ENCODE peak calls at places on chromosomes 3 and 15, in five cellular contexts. E is SK-N-SH, H is K562, K is HepG2, X is GM12878. Q is an unnamed sample.
A peak's percentile ranks its signal among the peaks of the same experiment; 100 is the strongest.

GRCh38 chr3:48411606-48412374 is 18.1 kb downstream of the PLXNB1 start:
- DNase-seq in E (peak; percentile 17), H (no peak), K (no peak), X (no peak), Q (no peak)

GRCh38 chr3:12040902-12041301 is 36.7 kb downstream of the SYN2 start:
- DNase-seq in E (no peak), H (no peak), K (no peak), X (no peak), Q (no peak)

GRCh38 chr3:29718661-29719065 is 437.8 kb downstream of the RBMS3 start:
- DNase-seq in E (no peak), H (no peak), K (no peak), X (no peak), Q (no peak)

GRCh38 chr15:89299896-89300295 is 34.7 kb downstream of the POLG start:
- DNase-seq in E (no peak), H (no peak), K (no peak), X (no peak), Q (no peak)

GRCh38 chr3:191030491-191030890 is 168.0 kb upstream of the GMNC start:
- DNase-seq in E (no peak), H (no peak), K (no peak), X (no peak), Q (no peak)

GRCh38 chr3:162978136-162978535 is 1481.5 kb downstream of the OTOL1 start:
- DNase-seq in E (no peak), H (no peak), K (no peak), X (no peak), Q (no peak)

GRCh38 chr3:123351396-123351945 is 97.4 kb downstream of the ADCY5 start:
- DNase-seq in E (no peak), H (no peak), K (no peak), X (no peak), Q (no peak)

GRCh38 chr3:55488398-55489055 is 1.4 kb upstream of the WNT5A start:
- DNase-seq in E (peak; percentile 79), H (no peak), K (no peak), X (peak; percentile 26), Q (peak; percentile 56)

GRCh38 chr3:188400494-188401243 is 246.7 kb downstream of the LPP start:
- DNase-seq in E (no peak), H (no peak), K (no peak), X (peak; percentile 68), Q (no peak)

GRCh38 chr3:100096866-100097265 is 17.4 kb downstream of the FILIP1L start:
- DNase-seq in E (no peak), H (no peak), K (no peak), X (no peak), Q (no peak)

GRCh38 chr3:123590685-123591450 is 6.0 kb upstream of the HACD2 start:
- DNase-seq in E (no peak), H (no peak), K (no peak), X (no peak), Q (no peak)

GRCh38 chr3:143897558-143898305 is 49.5 kb upstream of the SLC9A9 start:
- DNase-seq in E (no peak), H (no peak), K (no peak), X (no peak), Q (no peak)

GRCh38 chr3:196694202-196694638 is 17.8 kb downstream of the CEP19 start:
- DNase-seq in E (peak; percentile 51), H (no peak), K (no peak), X (no peak), Q (no peak)

GRCh38 chr3:158105124-158105709 is 1.0 kb downstream of the SHOX2 start:
- DNase-seq in E (peak; percentile 84), H (peak; percentile 53), K (no peak), X (no peak), Q (peak; percentile 33)

GRCh38 chr15:70378126-70379031 is 280.7 kb upstream of the TLE3 start:
- DNase-seq in E (no peak), H (no peak), K (no peak), X (no peak), Q (no peak)

GRCh38 chr3:29711255-29711771 is 430.4 kb downstream of the RBMS3 start:
- DNase-seq in E (no peak), H (no peak), K (no peak), X (no peak), Q (no peak)

GRCh38 chr3:179264456-179264855 is 13.5 kb upstream of the KCNMB3 start:
- DNase-seq in E (no peak), H (peak; percentile 40), K (no peak), X (no peak), Q (no peak)

DNA sequence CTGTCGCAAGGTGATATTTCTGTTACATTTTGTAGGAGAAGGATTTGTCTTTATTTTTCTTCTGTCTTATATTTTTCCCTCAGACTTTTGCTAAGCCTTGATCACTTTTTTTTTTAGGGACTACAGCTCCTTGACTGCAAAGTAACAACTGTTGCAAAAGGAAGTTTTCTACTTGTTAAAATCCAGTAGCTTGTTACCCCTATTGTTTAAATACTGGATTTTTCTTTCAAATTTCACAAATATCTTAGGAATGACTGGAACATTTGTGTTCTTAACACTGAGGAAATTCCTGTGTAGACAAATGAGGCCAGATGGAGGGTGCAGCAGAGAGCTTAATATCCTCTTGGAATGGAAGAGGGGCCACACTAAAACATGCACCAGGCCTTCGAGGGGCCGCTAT is 3.2 kb upstream of the PGPEP1L start:
- DNase-seq in E (no peak), H (no peak), K (no peak), X (no peak), Q (no peak)
- TF ChIP-seq FOXM1 in E (no peak), H (no peak), K (no peak), X (no peak), Q (no peak)

DNA sequence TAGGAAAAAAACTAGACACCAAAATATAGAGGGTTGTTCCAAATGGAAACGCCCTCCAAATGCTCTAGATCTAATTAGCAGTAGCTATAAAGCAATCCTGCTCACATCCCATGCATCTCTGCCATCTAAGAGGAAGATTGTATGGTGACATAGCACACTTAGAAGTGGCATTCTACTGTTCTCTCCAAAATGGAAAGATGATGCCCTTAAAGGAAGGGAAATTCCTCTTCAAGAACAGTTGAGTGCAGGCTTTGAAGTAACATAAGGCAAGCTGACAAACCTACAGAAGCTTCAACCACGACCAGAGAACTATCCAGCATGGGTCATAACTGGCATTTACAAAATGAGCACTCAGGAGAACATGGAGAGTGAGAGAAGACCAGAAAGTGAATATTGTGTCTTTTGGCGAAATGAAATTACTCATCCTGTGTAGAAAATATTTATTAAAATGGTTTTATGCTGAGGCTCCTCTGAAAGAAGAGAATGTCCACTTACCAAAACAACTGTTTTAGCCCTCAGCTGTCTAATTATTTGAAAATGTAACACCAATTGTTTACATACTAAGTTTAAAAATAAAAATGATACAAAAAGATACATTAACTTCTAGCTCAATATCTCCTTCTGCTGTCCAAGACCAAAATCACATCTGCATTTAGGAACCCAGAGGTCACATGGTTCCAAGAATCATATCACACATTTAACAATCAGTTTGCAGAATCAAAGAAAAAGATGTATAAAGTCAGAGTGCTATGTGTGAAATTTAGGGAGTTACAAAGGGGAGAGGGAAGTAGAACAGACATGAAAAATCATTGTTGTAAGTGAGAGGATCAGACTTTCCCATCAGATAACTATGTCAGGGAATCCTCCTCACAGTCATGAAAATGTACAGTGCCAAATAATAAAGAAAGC is 216.9 kb downstream of the ATP8B4 start:
- DNase-seq in E (no peak), H (no peak), K (no peak), X (no peak), Q (no peak)
- TF ChIP-seq FOXM1 in E (no peak), H (no peak), K (no peak), X (no peak), Q (no peak)

DNA sequence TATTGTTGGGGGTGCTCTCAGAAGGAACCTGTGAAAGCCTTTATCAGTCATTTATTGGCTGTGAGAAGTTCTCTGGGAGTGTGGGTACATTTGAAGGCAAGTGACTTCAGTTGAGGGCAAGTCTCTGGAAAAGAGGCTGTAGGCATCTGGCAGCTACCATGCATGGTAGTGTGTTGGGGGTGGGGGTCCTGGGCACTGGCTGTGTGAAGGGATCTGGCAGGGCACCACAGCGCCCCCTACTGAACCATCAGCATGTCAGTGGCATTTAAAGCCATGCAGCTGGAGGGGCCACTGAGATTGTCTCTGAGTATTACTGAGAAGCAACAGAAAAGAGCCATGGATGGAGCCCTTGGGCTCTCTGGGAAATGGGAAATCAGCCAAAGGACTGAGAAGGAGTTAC is 30.6 kb downstream of the CRTAP start:
- DNase-seq in E (no peak), H (peak; percentile 77), K (peak; percentile 10), X (no peak), Q (peak; percentile 71)
- TF ChIP-seq FOXM1 in E (no peak), H (no peak), K (no peak), X (no peak), Q (no peak)

GRCh38 chr3:174191380-174191779 is 667.8 kb upstream of the NAALADL2 start:
- DNase-seq in E (no peak), H (no peak), K (no peak), X (peak; percentile 12), Q (no peak)
- TF ChIP-seq FOXM1 in E (no peak), H (no peak), K (no peak), X (no peak), Q (no peak)

DNA sequence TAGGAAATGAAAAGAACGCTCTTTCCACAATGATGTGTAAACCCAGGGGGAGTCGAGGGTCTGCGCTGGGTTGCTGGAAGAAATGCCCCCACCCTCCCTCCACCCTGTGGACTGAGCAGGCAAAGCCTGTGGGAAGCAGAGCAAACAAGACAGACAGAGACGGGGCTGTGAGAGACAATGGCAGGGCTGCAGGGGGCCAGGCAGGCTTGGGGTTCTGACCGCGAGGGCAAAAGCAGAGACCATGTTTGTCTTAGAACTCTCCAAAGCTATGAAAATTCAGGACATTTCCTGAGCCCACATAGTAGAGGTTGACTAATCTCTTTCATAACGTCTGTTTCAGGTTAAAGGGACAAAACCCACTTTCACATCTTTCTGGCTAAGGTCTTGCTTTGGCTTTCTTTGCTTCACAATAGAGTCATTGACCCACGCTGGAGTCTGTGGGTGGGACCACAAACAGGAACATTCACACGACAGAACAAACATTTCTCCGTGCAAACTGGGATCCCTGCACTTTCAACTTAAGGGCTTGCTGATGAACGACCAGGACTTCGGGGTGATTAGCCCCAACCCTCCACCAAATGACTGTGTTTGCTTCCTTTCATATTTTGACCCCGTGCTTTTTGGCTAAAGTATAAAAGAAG is 156.0 kb upstream of the TPM1 start:
- DNase-seq in E (no peak), H (no peak), K (peak; percentile 97), X (no peak), Q (no peak)
- TF ChIP-seq FOXM1 in E (no peak), H (no peak), K (no peak), X (no peak), Q (no peak)

DNA sequence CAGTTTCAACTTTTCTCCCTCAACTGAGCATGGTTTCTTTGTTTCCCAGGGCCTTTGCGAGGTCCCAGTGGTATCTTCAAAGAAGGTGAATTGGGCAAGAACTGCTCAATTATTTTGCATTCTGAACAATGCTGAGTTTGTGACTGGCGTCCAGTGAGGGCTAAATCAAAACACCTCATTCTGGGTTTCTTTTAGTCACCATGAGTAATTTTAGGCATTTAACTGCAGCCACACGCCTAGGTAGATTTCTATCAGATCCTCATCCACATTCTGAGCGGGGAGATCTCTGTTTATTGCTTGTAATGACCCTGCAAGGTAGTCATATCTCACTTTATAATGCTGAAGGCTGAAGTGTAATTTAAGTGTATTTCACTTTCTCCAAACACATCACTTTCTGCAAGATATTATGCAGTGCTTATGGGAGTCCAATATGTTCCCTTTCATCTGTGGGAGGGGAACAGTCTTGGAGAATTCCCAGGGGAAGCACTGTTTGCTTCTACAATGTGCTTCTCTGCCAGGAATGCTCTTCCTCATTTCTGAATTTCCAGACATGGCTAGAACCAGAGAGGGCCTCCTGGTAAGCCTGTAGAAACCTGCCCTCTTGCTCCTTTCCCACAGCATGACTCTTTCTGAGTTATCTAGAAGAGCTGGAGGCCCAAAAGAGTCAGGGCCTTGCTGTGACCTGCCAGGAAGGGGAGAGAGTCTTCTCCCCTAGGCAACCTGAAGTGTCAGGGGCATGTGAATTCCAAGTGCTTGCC is 91.7 kb downstream of the FRMD4B start:
- DNase-seq in E (no peak), H (no peak), K (no peak), X (no peak), Q (no peak)
- TF ChIP-seq FOXM1 in E (no peak), H (no peak), K (no peak), X (no peak), Q (no peak)

GRCh38 chr3:17473761-17474160 is 268.7 kb downstream of the TBC1D5 start:
- DNase-seq in E (peak; percentile 27), H (no peak), K (no peak), X (no peak), Q (no peak)
- TF ChIP-seq FOXM1 in E (no peak), H (no peak), K (no peak), X (no peak), Q (no peak)

Q was measured in HEK293T.